ENCODE peak calls at places on chromosomes 6 and 20, in seven cellular contexts. O is brain pericyte; L is naive thymus-derived CD8-positive, alpha-beta T cell; T is erythroblast; V is NCI-H460; X is CD4-positive, alpha-beta T cell; S is GM23338. J is an unnamed sample.

GRCh38 chr6:122609881-122610689 is at the start of gene PKIB:
- DNase-seq in X (peak; percentile 6), V (peak; percentile 50), L (peak; percentile 30), O (no peak), T (peak; percentile 57), S (peak; percentile 91), J (peak; percentile 11)

GRCh38 chr6:78947962-78948361 is 80.6 kb downstream of the IRAK1BP1 start:
- DNase-seq in O (peak; percentile 11), S (no peak), T (no peak), X (no peak), L (no peak), V (no peak), J (no peak)

GRCh38 chr6:156747715-156748114 is 29.5 kb upstream of the ARID1B start:
- DNase-seq in V (no peak), O (no peak), T (no peak), S (no peak), X (no peak), L (no peak), J (no peak)

GRCh38 chr6:156783958-156784357 is 6.8 kb downstream of the ARID1B start:
- DNase-seq in V (no peak), O (no peak), X (no peak), L (no peak), T (no peak), S (peak; percentile 70), J (no peak)

GRCh38 chr6:15734118-15734897 is 71.5 kb upstream of the DTNBP1 start:
- DNase-seq in T (no peak), O (no peak), S (no peak), V (no peak), X (no peak), L (no peak), J (no peak)

GRCh38 chr6:75109757-75110156 is 96.1 kb downstream of the COL12A1 start:
- DNase-seq in L (no peak), V (no peak), X (no peak), S (no peak), O (no peak), T (no peak), J (no peak)

GRCh38 chr6:112511441-112511840 is 164.3 kb downstream of the RFPL4B start:
- DNase-seq in T (no peak), V (no peak), L (no peak), O (no peak), S (no peak), X (no peak), J (no peak)

GRCh38 chr20:37873909-37874308 is 29.0 kb upstream of the VSTM2L start:
- DNase-seq in L (no peak), T (no peak), S (no peak), X (no peak), O (no peak), V (no peak), J (no peak)

GRCh38 chr6:46419576-46420002 is 71.7 kb downstream of the RCAN2 start:
- DNase-seq in L (no peak), O (no peak), T (peak; percentile 33), S (peak; percentile 84), X (no peak), V (peak; percentile 58), J (no peak)